ENCODE peak calls at places on chromosomes 11 and 22, in ten cellular contexts. X is adrenal gland; V is HS-27A; Q is epithelial cell of prostate; Y is AG09309; R is stimulated activated CD8-positive, alpha-beta memory T cell treated with anti-CD3 and anti-CD28 coated beads, Interleukin-12 subunit alpha, Interleukin-12 subunit beta, amount 100 ng/mL, for 1 hour; M is WTC11; Z is pulmonary artery endothelial cell; A is activated effector memory CD4-positive, alpha-beta T cell treated with Interleukin-2 at 50 U/mL for 16 hours; U is DMS 273 treated with DMSO at 0.1 percent for 48 hours. D is an unnamed sample.

GRCh38 chr11:3164138-3164539 is 971 bp downstream of the OSBPL5 start:
- DNase-seq in X (no peak), V (no peak), Q (no peak), Y (no peak), R (no peak), M (peak; percentile 16), Z (no peak), A (no peak), U (no peak), D (no peak)

GRCh38 chr22:19891350-19892248 is 36.9 kb upstream of the GNB1L start:
- DNase-seq in X (peak; percentile 63), V (no peak), Q (peak; percentile 43), Y (no peak), R (peak; percentile 63), M (peak; percentile 64), Z (peak; percentile 76), A (peak; percentile 73), U (no peak), D (peak; percentile 85)

GRCh38 chr11:32838505-32839274 is 9.0 kb downstream of the PRRG4 start:
- DNase-seq in X (no peak), V (no peak), Q (peak; percentile 60), Y (no peak), R (no peak), M (no peak), Z (no peak), A (no peak), U (no peak), D (no peak)

GRCh38 chr11:66011239-66011784 is 496 bp upstream of the CST6 start:
- DNase-seq in X (no peak), V (no peak), Q (peak; percentile 97), Y (no peak), R (no peak), M (no peak), Z (no peak), A (no peak), U (no peak), D (peak; percentile 60)

GRCh38 chr22:36658900-36659299 is 44.7 kb downstream of the CACNG2 start:
- DNase-seq in X (no peak), V (no peak), Q (no peak), Y (no peak), R (no peak), M (no peak), Z (no peak), A (no peak), U (no peak), D (no peak)

GRCh38 chr11:69797156-69797555 is 22.0 kb upstream of the FGF4 start:
- DNase-seq in X (no peak), V (no peak), Q (no peak), Y (no peak), R (no peak), M (peak; percentile 34), Z (no peak), A (no peak), U (no peak), D (no peak)

GRCh38 chr22:29621761-29622526 is 18.5 kb downstream of the NF2 start:
- DNase-seq in X (no peak), V (peak; percentile 95), Q (peak; percentile 87), Y (peak; percentile 87), R (no peak), M (no peak), Z (peak; percentile 88), A (no peak), U (no peak), D (no peak)

GRCh38 chr11:64268687-64269379 is 15.6 kb downstream of the BAD start:
- DNase-seq in X (peak; percentile 97), V (no peak), Q (no peak), Y (no peak), R (no peak), M (peak; percentile 49), Z (peak; percentile 48), A (peak; percentile 34), U (peak; percentile 68), D (no peak)

GRCh38 chr11:76629133-76629852 is 41.3 kb downstream of the LRRC32 start:
- DNase-seq in X (peak; percentile 80), V (no peak), Q (no peak), Y (no peak), R (no peak), M (no peak), Z (peak; percentile 93), A (no peak), U (no peak), D (no peak)

GRCh38 chr22:44410396-44411056 is 87.5 kb downstream of the RTL6 start:
- DNase-seq in X (no peak), V (no peak), Q (no peak), Y (no peak), R (no peak), M (no peak), Z (no peak), A (no peak), U (no peak), D (no peak)

GRCh38 chr11:65129649-65130441 is 4.5 kb downstream of the SYVN1 start:
- DNase-seq in X (peak; percentile 53), V (no peak), Q (no peak), Y (no peak), R (no peak), M (no peak), Z (no peak), A (no peak), U (no peak), D (no peak)

GRCh38 chr11:69138265-69138664 is 17.5 kb upstream of the SMIM38 start:
- DNase-seq in X (no peak), V (peak; percentile 72), Q (peak; percentile 68), Y (peak; percentile 10), R (no peak), M (no peak), Z (no peak), A (no peak), U (no peak), D (no peak)

GRCh38 chr11:1874406-1875092 is 17.1 kb downstream of the PRR33 start:
- DNase-seq in X (no peak), V (no peak), Q (no peak), Y (no peak), R (no peak), M (no peak), Z (no peak), A (no peak), U (no peak), D (no peak)

D was measured in iPS-NIHi11.